ENCODE peak calls at places on chromosomes 11 and 22, in seven cellular contexts. V, S, F, D, W, I and Z are unnamed samples.

GRCh38 chr11:65431452-65432132 is 9.0 kb downstream of the NEAT1 start:
- DNase-seq in V (peak; percentile 75), S (no peak), F (no peak), D (peak; percentile 43), W (peak; percentile 76), I (peak; percentile 27), Z (no peak)

GRCh38 chr22:17119481-17120202 is 1.5 kb downstream of the TMEM121B start:
- DNase-seq in V (peak; percentile 16), S (no peak), F (peak; percentile 69), D (no peak), W (peak; percentile 20), I (no peak), Z (no peak)

GRCh38 chr22:23026777-23027176 is 43.5 kb upstream of the GNAZ start:
- DNase-seq in V (no peak), S (no peak), F (no peak), D (no peak), W (no peak), I (no peak), Z (no peak)

GRCh38 chr11:122108192-122108799 is 7.7 kb downstream of the BLID start:
- DNase-seq in V (peak; percentile 79), S (no peak), F (peak; percentile 71), D (no peak), W (peak; percentile 66), I (peak; percentile 48), Z (no peak)

GRCh38 chr11:120339394-120339890 is 3.2 kb downstream of the ARHGEF12 start:
- DNase-seq in V (peak; percentile 54), S (no peak), F (peak; percentile 19), D (peak; percentile 43), W (peak; percentile 58), I (peak; percentile 37), Z (no peak)

GRCh38 chr22:49712195-49712791 is 115.4 kb downstream of the BRD1 start:
- DNase-seq in V (no peak), S (no peak), F (peak; percentile 80), D (peak; percentile 7), W (peak; percentile 7), I (no peak), Z (no peak)

GRCh38 chr22:20174785-20175596 is 24.1 kb upstream of the CCDC188 start:
- DNase-seq in V (peak; percentile 38), S (no peak), F (peak; percentile 62), D (peak; percentile 15), W (peak; percentile 42), I (no peak), Z (no peak)

GRCh38 chr22:22692707-22693530 is 48.5 kb downstream of the GGTLC2 start:
- DNase-seq in V (peak; percentile 53), S (peak; percentile 84), F (peak; percentile 55), D (peak; percentile 25), W (peak; percentile 64), I (peak; percentile 39), Z (no peak)

GRCh38 chr11:13781153-13781552 is 112.7 kb downstream of the FAR1 start:
- DNase-seq in V (no peak), S (no peak), F (no peak), D (no peak), W (no peak), I (no peak), Z (no peak)

GRCh38 chr11:28679795-28680194 is 571.6 kb downstream of the METTL15 start:
- DNase-seq in V (peak; percentile 60), S (no peak), F (no peak), D (peak; percentile 82), W (peak; percentile 52), I (peak; percentile 85), Z (no peak)

GRCh38 chr11:111302298-111302697 is 4.0 kb downstream of the POU2AF3 start:
- DNase-seq in V (no peak), S (peak; percentile 62), F (no peak), D (no peak), W (no peak), I (no peak), Z (no peak)

GRCh38 chr11:1049431-1049891 is 12.9 kb upstream of the MUC6 start:
- DNase-seq in V (no peak), S (peak; percentile 58), F (no peak), D (no peak), W (no peak), I (no peak), Z (no peak)

GRCh38 chr11:65041206-65042035 is at the start of gene SAC3D1:
- DNase-seq in V (no peak), S (no peak), F (peak; percentile 87), D (peak; percentile 63), W (no peak), I (no peak), Z (no peak)

GRCh38 chr11:111834432-111835163 is 36.8 kb downstream of the ALG9 start:
- DNase-seq in V (no peak), S (no peak), F (no peak), D (no peak), W (no peak), I (no peak), Z (no peak)

GRCh38 chr11:23954730-23955129 is 542.1 kb upstream of the LUZP2 start:
- DNase-seq in V (no peak), S (no peak), F (no peak), D (no peak), W (no peak), I (no peak), Z (no peak)

GRCh38 chr22:41966607-41967240 is 2.5 kb upstream of the SEPTIN3 start:
- DNase-seq in V (peak; percentile 95), S (no peak), F (peak; percentile 58), D (peak; percentile 84), W (peak; percentile 87), I (peak; percentile 94), Z (no peak)

GRCh38 chr11:90204832-90205646 is 17.8 kb downstream of the CHORDC1 start:
- DNase-seq in V (peak; percentile 82), S (no peak), F (peak; percentile 58), D (peak; percentile 52), W (peak; percentile 76), I (peak; percentile 47), Z (no peak)

GRCh38 chr11:117072517-117073218 is 25.6 kb downstream of the SIK3 start:
- DNase-seq in V (peak; percentile 92), S (no peak), F (no peak), D (peak; percentile 96), W (peak; percentile 81), I (peak; percentile 93), Z (no peak)

GRCh38 chr22:38935023-38935422 is 22.4 kb upstream of the APOBEC3A start:
- DNase-seq in V (no peak), S (peak; percentile 98), F (no peak), D (no peak), W (no peak), I (no peak), Z (no peak)

GRCh38 chr11:109695696-109696095 is 273.7 kb downstream of the C11orf87 start:
- DNase-seq in V (peak; percentile 29), S (no peak), F (no peak), D (peak; percentile 42), W (peak; percentile 5), I (peak; percentile 15), Z (no peak)

GRCh38 chr11:109696191-109696897 is 274.4 kb downstream of the C11orf87 start:
- DNase-seq in V (no peak), S (no peak), F (no peak), D (peak; percentile 48), W (peak; percentile 5), I (peak; percentile 64), Z (no peak)

GRCh38 chr11:109698237-109698636 is 276.2 kb downstream of the C11orf87 start:
- DNase-seq in V (no peak), S (no peak), F (no peak), D (no peak), W (no peak), I (no peak), Z (no peak)

DNA sequence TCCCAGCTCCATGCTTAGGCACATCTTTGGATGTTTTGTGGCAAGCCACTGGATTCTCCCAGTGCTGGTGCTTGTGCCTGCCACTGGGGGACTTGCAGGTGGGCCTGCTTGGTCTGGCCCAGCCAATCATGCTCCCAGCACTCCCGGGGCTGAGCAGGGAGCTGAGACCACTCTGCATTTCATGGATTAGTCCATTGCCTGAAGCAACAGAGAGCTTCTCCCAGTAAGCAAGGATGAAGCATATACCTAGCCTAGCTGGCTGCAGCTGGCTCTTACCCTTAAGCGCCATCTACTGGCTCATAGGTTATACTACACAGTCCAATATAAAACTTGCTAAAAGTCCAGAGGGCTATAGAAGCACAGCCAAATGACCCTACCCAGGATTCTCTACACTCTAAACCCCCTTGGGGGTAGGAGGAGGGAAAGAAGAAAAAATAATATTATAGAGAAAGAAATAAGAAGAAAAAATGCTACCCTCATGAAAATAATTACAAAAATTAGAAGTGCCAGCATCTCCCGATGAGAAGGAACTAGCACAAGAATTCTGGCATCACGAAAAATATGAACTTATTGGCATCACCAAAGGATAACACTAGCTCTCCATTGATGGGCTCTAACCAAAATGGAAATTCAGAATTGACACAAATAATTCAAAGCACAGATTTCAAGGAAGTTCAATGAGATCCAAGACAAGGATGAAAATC is 275.3 kb downstream of the C11orf87 start:
- DNase-seq in V (peak; percentile 83), S (no peak), F (peak; percentile 77), D (peak; percentile 51), W (peak; percentile 76), I (peak; percentile 35), Z (no peak)
- TF ChIP-seq CTCF in V (peak; percentile 89), S (peak; percentile 22), F (peak; percentile 77), D (peak; percentile 54), W (peak; percentile 85), I (peak; percentile 85), Z (peak; percentile 66)

DNA sequence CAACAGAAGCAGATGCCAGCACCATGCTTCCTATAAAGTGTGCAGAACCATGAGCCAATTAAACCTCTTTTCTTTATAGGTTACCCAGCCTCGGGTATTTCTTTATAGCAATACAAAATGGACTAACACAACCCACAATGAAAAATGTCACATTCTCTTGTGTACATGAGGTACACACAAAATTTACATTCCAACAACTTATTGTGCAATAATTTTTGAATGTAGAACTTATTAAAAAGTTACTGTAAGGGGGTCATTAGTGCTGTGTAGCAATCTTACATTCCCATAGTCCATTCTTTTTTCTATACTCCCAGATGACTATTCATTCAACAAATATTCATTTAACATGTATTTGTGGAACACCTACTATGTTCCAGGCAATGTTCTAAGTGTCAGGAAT is 10.2 kb downstream of the CYP2R1 start:
- DNase-seq in V (no peak), S (no peak), F (no peak), D (no peak), W (no peak), I (no peak), Z (no peak)
- TF ChIP-seq CTCF in V (no peak), S (no peak), F (no peak), D (no peak), W (no peak), I (no peak), Z (no peak)

GRCh38 chr11:45304111-45304991 is 18.2 kb upstream of the SYT13 start:
- DNase-seq in V (no peak), S (no peak), F (no peak), D (no peak), W (no peak), I (no peak), Z (no peak)
- TF ChIP-seq CTCF in V (no peak), S (no peak), F (no peak), D (no peak), W (no peak), I (no peak), Z (no peak)

DNA sequence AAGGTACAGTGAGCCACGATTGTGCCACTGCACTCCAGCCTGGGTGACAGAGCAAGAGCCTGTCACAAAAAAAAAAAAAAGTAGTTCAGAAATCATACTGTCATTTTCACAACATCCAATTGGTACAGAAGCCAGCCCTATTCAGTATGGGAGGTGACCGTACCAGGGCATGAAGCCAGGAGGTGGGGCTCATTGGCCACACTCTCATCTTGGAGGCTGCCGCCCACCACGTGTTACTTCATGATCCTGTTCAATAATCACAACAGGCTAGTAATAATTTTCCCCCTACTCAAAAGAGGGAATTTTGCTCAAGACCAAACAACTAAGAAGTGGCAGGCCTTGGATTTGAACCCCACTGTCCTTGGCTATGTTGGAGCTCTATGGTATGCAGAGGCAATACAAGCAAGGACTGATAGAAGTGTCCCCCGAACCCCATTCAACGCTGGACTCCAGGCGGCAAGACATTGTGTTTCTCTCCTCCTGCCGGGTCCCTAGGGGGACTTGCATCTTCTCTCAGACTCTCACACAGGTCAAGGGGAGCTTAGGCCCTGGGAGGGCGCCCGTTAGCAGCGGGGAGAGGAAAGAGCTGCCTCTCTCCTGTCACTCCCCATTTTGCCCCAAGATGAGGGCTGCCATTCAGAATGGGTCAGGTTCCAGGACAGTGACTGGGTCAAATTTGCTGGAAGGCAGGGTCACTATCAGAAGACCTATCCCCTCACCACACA is 40.2 kb upstream of the EMID1 start:
- DNase-seq in V (no peak), S (no peak), F (no peak), D (no peak), W (no peak), I (no peak), Z (no peak)
- TF ChIP-seq CTCF in V (no peak), S (no peak), F (no peak), D (no peak), W (no peak), I (no peak), Z (no peak)